ENCODE peak calls at places on chromosomes 11 and 22, in eight cellular contexts. S, V, O, C, U, Q, D and E are unnamed samples.

GRCh38 chr11:70159612-70160570 is 43.2 kb upstream of the FADD start:
- DNase-seq in S (no peak), V (no peak), O (no peak), C (no peak), U (no peak), Q (no peak), D (no peak), E (peak; percentile 70)

GRCh38 chr11:119531623-119532022 is 108.7 kb upstream of the THY1 start:
- DNase-seq in S (no peak), V (no peak), O (no peak), C (no peak), U (no peak), Q (no peak), D (no peak), E (no peak)

GRCh38 chr11:28619870-28620540 is 511.8 kb downstream of the METTL15 start:
- DNase-seq in S (no peak), V (no peak), O (no peak), C (no peak), U (no peak), Q (no peak), D (no peak), E (no peak)

GRCh38 chr22:29916007-29916544 is 33.1 kb downstream of the MTMR3 start:
- DNase-seq in S (no peak), V (no peak), O (no peak), C (no peak), U (no peak), Q (no peak), D (no peak), E (no peak)

GRCh38 chr22:49954354-49954753 is 6.2 kb upstream of the PIM3 start:
- DNase-seq in S (no peak), V (no peak), O (no peak), C (no peak), U (no peak), Q (no peak), D (no peak), E (no peak)

GRCh38 chr11:128511712-128512111 is 75.6 kb downstream of the ETS1 start:
- DNase-seq in S (no peak), V (no peak), O (no peak), C (no peak), U (no peak), Q (no peak), D (no peak), E (no peak)

GRCh38 chr11:132838621-132839020 is 693.7 kb downstream of the OPCML start:
- DNase-seq in S (no peak), V (no peak), O (no peak), C (no peak), U (peak; percentile 35), Q (no peak), D (no peak), E (no peak)

GRCh38 chr11:69923196-69923595 is 104.0 kb upstream of the FGF3 start:
- DNase-seq in S (no peak), V (no peak), O (no peak), C (no peak), U (no peak), Q (no peak), D (peak; percentile 1), E (no peak)

GRCh38 chr11:131463609-131464008 is 93.2 kb downstream of the NTM start:
- DNase-seq in S (peak; percentile 54), V (no peak), O (no peak), C (no peak), U (no peak), Q (no peak), D (no peak), E (no peak)

GRCh38 chr11:117179048-117179999 is 781 bp downstream of the SIDT2 start:
- DNase-seq in S (peak; percentile 62), V (no peak), O (peak; percentile 57), C (no peak), U (peak; percentile 62), Q (peak; percentile 55), D (no peak), E (no peak)

GRCh38 chr11:12706531-12707499 is 32.6 kb downstream of the TEAD1 start:
- DNase-seq in S (no peak), V (no peak), O (peak; percentile 46), C (no peak), U (no peak), Q (no peak), D (no peak), E (no peak)

GRCh38 chr11:128061321-128061871 is 526.0 kb downstream of the ETS1 start:
- DNase-seq in S (no peak), V (no peak), O (no peak), C (no peak), U (no peak), Q (no peak), D (no peak), E (no peak)

GRCh38 chr22:49052023-49052538 is 775.6 kb downstream of the BRD1 start:
- DNase-seq in S (no peak), V (no peak), O (no peak), C (no peak), U (no peak), Q (no peak), D (no peak), E (peak; percentile 12)

GRCh38 chr22:37242395-37242918 is 1.6 kb downstream of the RAC2 start:
- DNase-seq in S (peak; percentile 70), V (no peak), O (peak; percentile 40), C (no peak), U (peak; percentile 98), Q (peak; percentile 93), D (peak; percentile 63), E (peak; percentile 70)

GRCh38 chr22:22380098-22381030 is 128.2 kb downstream of the ZNF280B start:
- DNase-seq in S (no peak), V (no peak), O (no peak), C (no peak), U (peak; percentile 43), Q (no peak), D (no peak), E (no peak)

GRCh38 chr11:35141538-35141937 is 2.6 kb downstream of the CD44 start:
- DNase-seq in S (peak; percentile 78), V (no peak), O (peak; percentile 22), C (no peak), U (no peak), Q (no peak), D (no peak), E (no peak)

GRCh38 chr11:64757549-64758329 is 2.0 kb downstream of the PYGM start:
- DNase-seq in S (no peak), V (no peak), O (no peak), C (no peak), U (no peak), Q (no peak), D (no peak), E (no peak)